ENCODE peak calls at places on chromosome 6, in six cellular contexts. One of them, this sample, is unnamed.

GRCh38 chr6:34664270-34664971 is 32.1 kb downstream of the ILRUN start:
- DNase-seq in RWPE1: no peak
- DNase-seq in neuronal stem cell: no peak
- DNase-seq in endothelial cell of umbilical vein: peak
- DNase-seq in A673: peak
- DNase-seq in neural progenitor cell: no peak
- DNase-seq in this sample: no peak

GRCh38 chr6:166402582-166403277 is 20.0 kb upstream of the MPC1 start:
- DNase-seq in endothelial cell of umbilical vein: no peak
- DNase-seq in neuronal stem cell: no peak
- DNase-seq in A673: peak
- DNase-seq in neural progenitor cell: no peak
- DNase-seq in RWPE1: no peak
- DNase-seq in this sample: peak

GRCh38 chr6:4399656-4400055 is 264.3 kb upstream of the ECI2 start:
- DNase-seq in neuronal stem cell: no peak
- DNase-seq in endothelial cell of umbilical vein: no peak
- DNase-seq in RWPE1: no peak
- DNase-seq in neural progenitor cell: no peak
- DNase-seq in A673: no peak
- DNase-seq in this sample: no peak

GRCh38 chr6:38064431-38064830 is 244.9 kb downstream of the ZFAND3 start:
- DNase-seq in RWPE1: no peak
- DNase-seq in endothelial cell of umbilical vein: no peak
- DNase-seq in neural progenitor cell: no peak
- DNase-seq in A673: no peak
- DNase-seq in neuronal stem cell: no peak
- DNase-seq in this sample: no peak

GRCh38 chr6:33663727-33664449 is 42.8 kb downstream of the ITPR3 start:
- DNase-seq in RWPE1: no peak
- DNase-seq in neuronal stem cell: no peak
- DNase-seq in neural progenitor cell: no peak
- DNase-seq in endothelial cell of umbilical vein: no peak
- DNase-seq in A673: no peak
- DNase-seq in this sample: no peak

GRCh38 chr6:129860901-129861665 is at the start of gene TMEM244:
- DNase-seq in neuronal stem cell: no peak
- DNase-seq in A673: no peak
- DNase-seq in endothelial cell of umbilical vein: no peak
- DNase-seq in neural progenitor cell: no peak
- DNase-seq in RWPE1: no peak
- DNase-seq in this sample: peak

GRCh38 chr6:26439552-26440125 is 665 bp upstream of the BTN3A3 start:
- DNase-seq in neural progenitor cell: no peak
- DNase-seq in RWPE1: no peak
- DNase-seq in neuronal stem cell: no peak
- DNase-seq in endothelial cell of umbilical vein: no peak
- DNase-seq in A673: no peak
- DNase-seq in this sample: no peak

GRCh38 chr6:7041511-7042026 is 66.2 kb upstream of the RREB1 start:
- DNase-seq in neural progenitor cell: no peak
- DNase-seq in RWPE1: no peak
- DNase-seq in endothelial cell of umbilical vein: no peak
- DNase-seq in neuronal stem cell: no peak
- DNase-seq in A673: no peak
- DNase-seq in this sample: no peak

GRCh38 chr6:56370127-56370540 is 122.8 kb upstream of the COL21A1 start:
- DNase-seq in RWPE1: peak
- DNase-seq in endothelial cell of umbilical vein: peak
- DNase-seq in neural progenitor cell: peak
- DNase-seq in neuronal stem cell: peak
- DNase-seq in A673: peak
- DNase-seq in this sample: no peak

GRCh38 chr6:50837589-50838445 is 19.1 kb downstream of the TFAP2B start:
- DNase-seq in endothelial cell of umbilical vein: no peak
- DNase-seq in RWPE1: no peak
- DNase-seq in neuronal stem cell: no peak
- DNase-seq in neural progenitor cell: no peak
- DNase-seq in A673: no peak
- DNase-seq in this sample: no peak

GRCh38 chr6:9456241-9456658 is 958.6 kb downstream of the TFAP2A start:
- DNase-seq in RWPE1: no peak
- DNase-seq in neuronal stem cell: peak
- DNase-seq in A673: peak
- DNase-seq in endothelial cell of umbilical vein: no peak
- DNase-seq in neural progenitor cell: peak
- DNase-seq in this sample: peak

GRCh38 chr6:121971886-121972285 is 427.6 kb upstream of the HSF2 start:
- DNase-seq in A673: no peak
- DNase-seq in endothelial cell of umbilical vein: no peak
- DNase-seq in neural progenitor cell: no peak
- DNase-seq in RWPE1: peak
- DNase-seq in neuronal stem cell: no peak
- DNase-seq in this sample: no peak

GRCh38 chr6:38349795-38350194 is 289.9 kb downstream of the BTBD9 start:
- DNase-seq in neural progenitor cell: no peak
- DNase-seq in A673: no peak
- DNase-seq in neuronal stem cell: no peak
- DNase-seq in endothelial cell of umbilical vein: no peak
- DNase-seq in RWPE1: no peak
- DNase-seq in this sample: no peak

GRCh38 chr6:26550250-26550993 is 12.3 kb downstream of the HMGN4 start:
- DNase-seq in A673: peak
- DNase-seq in RWPE1: peak
- DNase-seq in neuronal stem cell: peak
- DNase-seq in neural progenitor cell: peak
- DNase-seq in endothelial cell of umbilical vein: peak
- DNase-seq in this sample: no peak

GRCh38 chr6:111469543-111469942 is 13.5 kb downstream of the REV3L start:
- DNase-seq in endothelial cell of umbilical vein: no peak
- DNase-seq in RWPE1: no peak
- DNase-seq in A673: no peak
- DNase-seq in neuronal stem cell: no peak
- DNase-seq in neural progenitor cell: peak
- DNase-seq in this sample: no peak

GRCh38 chr6:70860044-70860443 is 96.8 kb downstream of the B3GAT2 start:
- DNase-seq in neuronal stem cell: no peak
- DNase-seq in RWPE1: no peak
- DNase-seq in A673: no peak
- DNase-seq in endothelial cell of umbilical vein: no peak
- DNase-seq in neural progenitor cell: no peak
- DNase-seq in this sample: no peak

GRCh38 chr6:20487669-20488375 is 46.4 kb upstream of the CDKAL1 start:
- DNase-seq in neuronal stem cell: no peak
- DNase-seq in neural progenitor cell: no peak
- DNase-seq in RWPE1: no peak
- DNase-seq in A673: no peak
- DNase-seq in endothelial cell of umbilical vein: no peak
- DNase-seq in this sample: no peak

GRCh38 chr6:1767481-1768246 is 157.9 kb downstream of the FOXC1 start:
- DNase-seq in neural progenitor cell: no peak
- DNase-seq in A673: no peak
- DNase-seq in neuronal stem cell: no peak
- DNase-seq in RWPE1: no peak
- DNase-seq in endothelial cell of umbilical vein: peak
- DNase-seq in this sample: peak
- H3K27ac ChIP-seq in neural progenitor cell: no peak
- H3K27ac ChIP-seq in A673: no peak
- H3K27ac ChIP-seq in neuronal stem cell: no peak
- H3K27ac ChIP-seq in RWPE1: no peak
- H3K27ac ChIP-seq in endothelial cell of umbilical vein: no peak
- H3K27ac ChIP-seq in this sample: peak

DNA sequence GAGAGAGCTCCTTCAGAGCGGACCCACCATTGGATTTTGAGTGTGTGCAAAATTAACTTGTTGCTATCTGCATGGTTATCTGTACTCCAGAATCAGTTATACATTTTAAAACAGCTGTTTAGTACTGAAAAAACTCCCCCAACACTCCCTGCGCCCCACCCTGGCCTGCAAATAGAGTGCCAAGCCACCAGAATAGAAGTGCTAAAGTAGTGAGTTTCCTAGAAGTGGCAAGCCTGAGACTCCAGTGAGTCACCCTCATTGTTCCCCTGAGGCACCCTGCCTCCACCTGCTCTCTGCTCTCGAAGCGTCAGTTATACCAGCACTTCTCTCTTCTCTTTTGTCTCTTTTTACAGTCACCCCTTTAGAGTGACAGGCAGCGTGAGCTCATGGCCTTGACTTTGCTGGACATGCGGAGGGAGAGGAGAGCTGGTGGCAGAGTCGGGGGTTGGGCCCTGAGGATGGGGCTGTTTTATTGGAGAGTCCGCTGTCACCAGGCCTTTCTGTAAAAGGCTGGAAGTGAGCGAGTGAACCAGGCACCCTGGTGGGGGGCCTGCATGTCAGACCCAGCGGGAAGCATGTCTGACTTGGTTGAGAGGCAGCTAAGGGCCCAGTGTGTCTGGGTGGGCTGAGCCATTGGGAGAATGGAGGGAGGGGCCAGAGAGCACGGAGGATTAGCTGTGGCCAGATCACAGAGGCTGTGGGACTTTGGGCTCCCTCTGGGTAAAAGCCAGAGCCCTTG is 10.4 kb downstream of the IGF2R start:
- DNase-seq in A673: peak
- DNase-seq in RWPE1: peak
- DNase-seq in neuronal stem cell: no peak
- DNase-seq in neural progenitor cell: peak
- DNase-seq in endothelial cell of umbilical vein: peak
- DNase-seq in this sample: peak
- H3K27ac ChIP-seq in A673: peak
- H3K27ac ChIP-seq in RWPE1: peak
- H3K27ac ChIP-seq in neuronal stem cell: no peak
- H3K27ac ChIP-seq in neural progenitor cell: no peak
- H3K27ac ChIP-seq in endothelial cell of umbilical vein: no peak
- H3K27ac ChIP-seq in this sample: peak

GRCh38 chr6:48111143-48111506 is at the start of gene PTCHD4:
- DNase-seq in A673: no peak
- DNase-seq in neural progenitor cell: peak
- DNase-seq in RWPE1: peak
- DNase-seq in neuronal stem cell: no peak
- DNase-seq in endothelial cell of umbilical vein: peak
- DNase-seq in this sample: peak
- H3K27ac ChIP-seq in A673: no peak
- H3K27ac ChIP-seq in neural progenitor cell: peak
- H3K27ac ChIP-seq in RWPE1: peak
- H3K27ac ChIP-seq in neuronal stem cell: peak
- H3K27ac ChIP-seq in endothelial cell of umbilical vein: peak
- H3K27ac ChIP-seq in this sample: peak

GRCh38 chr6:36443951-36444428 is 1.2 kb downstream of the KCTD20 start:
- DNase-seq in A673: peak
- DNase-seq in endothelial cell of umbilical vein: peak
- DNase-seq in neuronal stem cell: no peak
- DNase-seq in RWPE1: peak
- DNase-seq in neural progenitor cell: peak
- DNase-seq in this sample: peak

GRCh38 chr6:36443498-36443844 is 671 bp downstream of the KCTD20 start:
- DNase-seq in endothelial cell of umbilical vein: no peak
- DNase-seq in RWPE1: no peak
- DNase-seq in neural progenitor cell: no peak
- DNase-seq in neuronal stem cell: no peak
- DNase-seq in A673: no peak
- DNase-seq in this sample: no peak

GRCh38 chr6:36442671-36443497 is at the start of the genes KCTD20 and PXT1:
- DNase-seq in endothelial cell of umbilical vein: peak
- DNase-seq in A673: peak
- DNase-seq in RWPE1: peak
- DNase-seq in neuronal stem cell: peak
- DNase-seq in neural progenitor cell: peak
- DNase-seq in this sample: peak

GRCh38 chr6:36444470-36444869 is 1.7 kb downstream of the KCTD20 start:
- DNase-seq in endothelial cell of umbilical vein: peak
- DNase-seq in neuronal stem cell: no peak
- DNase-seq in RWPE1: peak
- DNase-seq in neural progenitor cell: no peak
- DNase-seq in A673: no peak
- DNase-seq in this sample: no peak

DNA sequence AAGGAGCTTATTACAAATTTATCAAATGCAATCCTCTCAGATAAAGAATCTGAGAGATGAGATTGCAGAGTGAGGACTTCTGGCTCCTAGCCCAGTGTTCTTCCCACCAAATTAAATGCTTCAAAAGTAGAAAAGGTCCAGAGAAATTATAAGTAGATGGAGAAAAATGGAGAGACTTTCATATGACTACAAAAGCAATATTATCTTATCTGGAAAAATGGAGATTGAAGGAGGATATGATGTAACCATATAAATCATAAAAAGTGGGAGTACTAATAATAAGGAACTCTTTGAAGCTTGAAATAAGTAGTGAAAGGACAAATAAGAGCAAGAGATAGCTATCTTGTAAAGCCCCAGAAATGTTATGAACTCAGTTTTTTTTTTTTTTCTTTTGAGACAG is 2.9 kb downstream of the KCTD20 start:
- DNase-seq in RWPE1: no peak
- DNase-seq in neuronal stem cell: no peak
- DNase-seq in neural progenitor cell: no peak
- DNase-seq in endothelial cell of umbilical vein: peak
- DNase-seq in A673: no peak
- DNase-seq in this sample: no peak
- H3K27ac ChIP-seq in RWPE1: no peak
- H3K27ac ChIP-seq in neuronal stem cell: no peak
- H3K27ac ChIP-seq in neural progenitor cell: no peak
- H3K27ac ChIP-seq in endothelial cell of umbilical vein: no peak
- H3K27ac ChIP-seq in A673: peak
- H3K27ac ChIP-seq in this sample: no peak